ENCODE peak calls at places on chromosomes 12 and 14, in six cellular contexts. One of them, this sample, is unnamed.

GRCh38 chr12:50087995-50088394 is 2.9 kb downstream of the SMARCD1 start:
- DNase-seq in hypothalamus: no peak
- DNase-seq in LoVo: no peak
- DNase-seq in NCI-H748 treated with DMSO at 0.1 percent for 48 hours: no peak
- DNase-seq in AG08395: peak
- DNase-seq in WTC11: no peak
- DNase-seq in this sample: no peak

GRCh38 chr14:34978444-34978843 is 4.3 kb upstream of the SRP54 start:
- DNase-seq in WTC11: no peak
- DNase-seq in AG08395: no peak
- DNase-seq in LoVo: no peak
- DNase-seq in NCI-H748 treated with DMSO at 0.1 percent for 48 hours: no peak
- DNase-seq in hypothalamus: no peak
- DNase-seq in this sample: no peak

GRCh38 chr14:69483765-69484443 is 624 bp upstream of the PLEKHD1 start:
- DNase-seq in NCI-H748 treated with DMSO at 0.1 percent for 48 hours: peak
- DNase-seq in hypothalamus: no peak
- DNase-seq in AG08395: peak
- DNase-seq in LoVo: no peak
- DNase-seq in WTC11: peak
- DNase-seq in this sample: peak

GRCh38 chr14:54854181-54854580 is 48.4 kb downstream of the GCH1 start:
- DNase-seq in hypothalamus: no peak
- DNase-seq in NCI-H748 treated with DMSO at 0.1 percent for 48 hours: no peak
- DNase-seq in AG08395: no peak
- DNase-seq in WTC11: peak
- DNase-seq in LoVo: no peak
- DNase-seq in this sample: no peak

GRCh38 chr14:51735851-51736250 is 84.1 kb downstream of the FRMD6 start:
- DNase-seq in WTC11: no peak
- DNase-seq in hypothalamus: no peak
- DNase-seq in LoVo: no peak
- DNase-seq in AG08395: no peak
- DNase-seq in NCI-H748 treated with DMSO at 0.1 percent for 48 hours: no peak
- DNase-seq in this sample: no peak

GRCh38 chr12:109670647-109671046 is 43.0 kb upstream of the FAM222A start:
- DNase-seq in AG08395: no peak
- DNase-seq in WTC11: no peak
- DNase-seq in hypothalamus: no peak
- DNase-seq in LoVo: no peak
- DNase-seq in NCI-H748 treated with DMSO at 0.1 percent for 48 hours: no peak
- DNase-seq in this sample: no peak

GRCh38 chr12:63766498-63766897 is 13.2 kb upstream of the RXYLT1 start:
- DNase-seq in NCI-H748 treated with DMSO at 0.1 percent for 48 hours: no peak
- DNase-seq in AG08395: no peak
- DNase-seq in WTC11: no peak
- DNase-seq in LoVo: no peak
- DNase-seq in hypothalamus: no peak
- DNase-seq in this sample: no peak

GRCh38 chr14:53226553-53226952 is 73.4 kb upstream of the DDHD1 start:
- DNase-seq in WTC11: no peak
- DNase-seq in AG08395: no peak
- DNase-seq in LoVo: no peak
- DNase-seq in NCI-H748 treated with DMSO at 0.1 percent for 48 hours: no peak
- DNase-seq in hypothalamus: no peak
- DNase-seq in this sample: no peak

GRCh38 chr12:39902823-39903222 is 203.1 kb downstream of the SLC2A13 start:
- DNase-seq in NCI-H748 treated with DMSO at 0.1 percent for 48 hours: no peak
- DNase-seq in hypothalamus: no peak
- DNase-seq in WTC11: no peak
- DNase-seq in AG08395: no peak
- DNase-seq in LoVo: peak
- DNase-seq in this sample: no peak

GRCh38 chr12:55831407-55831880 is 2.1 kb upstream of the DNAJC14 start:
- DNase-seq in NCI-H748 treated with DMSO at 0.1 percent for 48 hours: no peak
- DNase-seq in hypothalamus: no peak
- DNase-seq in AG08395: no peak
- DNase-seq in WTC11: no peak
- DNase-seq in LoVo: no peak
- DNase-seq in this sample: no peak

GRCh38 chr12:93524386-93525133 is 47.9 kb upstream of the SOCS2 start:
- DNase-seq in WTC11: no peak
- DNase-seq in hypothalamus: no peak
- DNase-seq in NCI-H748 treated with DMSO at 0.1 percent for 48 hours: no peak
- DNase-seq in AG08395: no peak
- DNase-seq in LoVo: no peak
- DNase-seq in this sample: no peak

GRCh38 chr12:51954465-51955361 is 3.2 kb downstream of the ACVR1B start:
- DNase-seq in AG08395: no peak
- DNase-seq in LoVo: peak
- DNase-seq in WTC11: no peak
- DNase-seq in NCI-H748 treated with DMSO at 0.1 percent for 48 hours: no peak
- DNase-seq in hypothalamus: no peak
- DNase-seq in this sample: peak

GRCh38 chr12:116916714-116917114 is 6.0 kb downstream of the FBXW8 start:
- DNase-seq in LoVo: peak
- DNase-seq in WTC11: no peak
- DNase-seq in AG08395: peak
- DNase-seq in NCI-H748 treated with DMSO at 0.1 percent for 48 hours: no peak
- DNase-seq in hypothalamus: no peak
- DNase-seq in this sample: peak

GRCh38 chr12:12180136-12180535 is 86.7 kb downstream of the LRP6 start:
- DNase-seq in WTC11: no peak
- DNase-seq in NCI-H748 treated with DMSO at 0.1 percent for 48 hours: no peak
- DNase-seq in AG08395: no peak
- DNase-seq in LoVo: no peak
- DNase-seq in hypothalamus: no peak
- DNase-seq in this sample: no peak

GRCh38 chr14:33922125-33922524 is 28.7 kb downstream of the EGLN3 start:
- DNase-seq in NCI-H748 treated with DMSO at 0.1 percent for 48 hours: no peak
- DNase-seq in AG08395: no peak
- DNase-seq in hypothalamus: no peak
- DNase-seq in LoVo: no peak
- DNase-seq in WTC11: no peak
- DNase-seq in this sample: no peak

GRCh38 chr14:64772394-64772950 is 68.2 kb downstream of the PLEKHG3 start:
- DNase-seq in WTC11: no peak
- DNase-seq in NCI-H748 treated with DMSO at 0.1 percent for 48 hours: no peak
- DNase-seq in LoVo: no peak
- DNase-seq in hypothalamus: no peak
- DNase-seq in AG08395: no peak
- DNase-seq in this sample: no peak

GRCh38 chr12:47904647-47905312 is at the start of gene VDR:
- DNase-seq in WTC11: peak
- DNase-seq in hypothalamus: peak
- DNase-seq in LoVo: peak
- DNase-seq in AG08395: peak
- DNase-seq in NCI-H748 treated with DMSO at 0.1 percent for 48 hours: peak
- DNase-seq in this sample: peak

GRCh38 chr14:65156568-65157366 is 54.5 kb upstream of the MAX start:
- DNase-seq in LoVo: no peak
- DNase-seq in WTC11: no peak
- DNase-seq in hypothalamus: no peak
- DNase-seq in AG08395: peak
- DNase-seq in NCI-H748 treated with DMSO at 0.1 percent for 48 hours: no peak
- DNase-seq in this sample: no peak

GRCh38 chr12:16606201-16606849 is 363 bp upstream of the LMO3 start:
- DNase-seq in WTC11: peak
- DNase-seq in AG08395: peak
- DNase-seq in NCI-H748 treated with DMSO at 0.1 percent for 48 hours: peak
- DNase-seq in hypothalamus: no peak
- DNase-seq in LoVo: peak
- DNase-seq in this sample: peak

GRCh38 chr14:44912041-44912869 is 49.5 kb downstream of the KLHL28 start:
- DNase-seq in WTC11: peak
- DNase-seq in AG08395: no peak
- DNase-seq in hypothalamus: no peak
- DNase-seq in LoVo: no peak
- DNase-seq in NCI-H748 treated with DMSO at 0.1 percent for 48 hours: no peak
- DNase-seq in this sample: no peak

GRCh38 chr12:913919-914718 is 35.4 kb downstream of the RAD52 start:
- DNase-seq in LoVo: no peak
- DNase-seq in AG08395: peak
- DNase-seq in NCI-H748 treated with DMSO at 0.1 percent for 48 hours: no peak
- DNase-seq in hypothalamus: no peak
- DNase-seq in WTC11: no peak
- DNase-seq in this sample: no peak

GRCh38 chr12:80041691-80042090 is 57.6 kb upstream of the OTOGL start:
- DNase-seq in hypothalamus: no peak
- DNase-seq in NCI-H748 treated with DMSO at 0.1 percent for 48 hours: no peak
- DNase-seq in WTC11: no peak
- DNase-seq in AG08395: peak
- DNase-seq in LoVo: no peak
- DNase-seq in this sample: no peak

This sample was measured in NCI-H510A treated with DMSO at 0.1 percent for 48 hours.